ENCODE peak calls at places on chromosomes 13 and 19, in eight cellular contexts. One of them, this sample, is unnamed.

GRCh38 chr19:8423821-8424223 is 10.7 kb downstream of the MARCHF2 start:
- DNase-seq in Daoy: peak
- DNase-seq in EL: peak
- DNase-seq in left cardiac atrium: peak
- DNase-seq in activated naive CD8-positive, alpha-beta T cell treated with anti-CD3 and anti-CD28 coated beads, Interleukin-2, amount 50 U/mL, for 24 hours: no peak
- DNase-seq in SW 1271: peak
- DNase-seq in Kasumi-1: peak
- DNase-seq in CD8-positive, alpha-beta T cell: no peak
- DNase-seq in this sample: peak

GRCh38 chr19:10998045-10998533 is 37.3 kb downstream of the SMARCA4 start:
- DNase-seq in left cardiac atrium: peak
- DNase-seq in CD8-positive, alpha-beta T cell: no peak
- DNase-seq in Kasumi-1: no peak
- DNase-seq in activated naive CD8-positive, alpha-beta T cell treated with anti-CD3 and anti-CD28 coated beads, Interleukin-2, amount 50 U/mL, for 24 hours: no peak
- DNase-seq in EL: no peak
- DNase-seq in SW 1271: no peak
- DNase-seq in Daoy: peak
- DNase-seq in this sample: no peak

GRCh38 chr19:402786-403185 is 6.2 kb downstream of the C2CD4C start:
- DNase-seq in activated naive CD8-positive, alpha-beta T cell treated with anti-CD3 and anti-CD28 coated beads, Interleukin-2, amount 50 U/mL, for 24 hours: no peak
- DNase-seq in Daoy: no peak
- DNase-seq in SW 1271: no peak
- DNase-seq in CD8-positive, alpha-beta T cell: no peak
- DNase-seq in Kasumi-1: no peak
- DNase-seq in EL: no peak
- DNase-seq in left cardiac atrium: no peak
- DNase-seq in this sample: no peak

GRCh38 chr13:27171244-27171829 is at the start of gene USP12:
- DNase-seq in activated naive CD8-positive, alpha-beta T cell treated with anti-CD3 and anti-CD28 coated beads, Interleukin-2, amount 50 U/mL, for 24 hours: peak
- DNase-seq in SW 1271: no peak
- DNase-seq in EL: no peak
- DNase-seq in CD8-positive, alpha-beta T cell: no peak
- DNase-seq in Kasumi-1: no peak
- DNase-seq in Daoy: peak
- DNase-seq in left cardiac atrium: peak
- DNase-seq in this sample: peak

GRCh38 chr13:83449666-83450395 is 432.4 kb downstream of the SLITRK1 start:
- DNase-seq in activated naive CD8-positive, alpha-beta T cell treated with anti-CD3 and anti-CD28 coated beads, Interleukin-2, amount 50 U/mL, for 24 hours: no peak
- DNase-seq in Kasumi-1: no peak
- DNase-seq in CD8-positive, alpha-beta T cell: no peak
- DNase-seq in EL: peak
- DNase-seq in left cardiac atrium: no peak
- DNase-seq in SW 1271: no peak
- DNase-seq in Daoy: no peak
- DNase-seq in this sample: no peak

GRCh38 chr13:73174521-73175010 is 115.8 kb downstream of the KLF5 start:
- DNase-seq in left cardiac atrium: no peak
- DNase-seq in Kasumi-1: no peak
- DNase-seq in SW 1271: no peak
- DNase-seq in CD8-positive, alpha-beta T cell: no peak
- DNase-seq in Daoy: no peak
- DNase-seq in EL: no peak
- DNase-seq in activated naive CD8-positive, alpha-beta T cell treated with anti-CD3 and anti-CD28 coated beads, Interleukin-2, amount 50 U/mL, for 24 hours: no peak
- DNase-seq in this sample: no peak

GRCh38 chr19:53507523-53508442 is 30.2 kb upstream of the ZNF331 start:
- DNase-seq in CD8-positive, alpha-beta T cell: no peak
- DNase-seq in activated naive CD8-positive, alpha-beta T cell treated with anti-CD3 and anti-CD28 coated beads, Interleukin-2, amount 50 U/mL, for 24 hours: no peak
- DNase-seq in Daoy: peak
- DNase-seq in left cardiac atrium: no peak
- DNase-seq in EL: no peak
- DNase-seq in SW 1271: no peak
- DNase-seq in Kasumi-1: no peak
- DNase-seq in this sample: no peak

GRCh38 chr19:18280247-18281081 is 958 bp downstream of the JUND start:
- DNase-seq in Kasumi-1: peak
- DNase-seq in left cardiac atrium: peak
- DNase-seq in CD8-positive, alpha-beta T cell: peak
- DNase-seq in EL: peak
- DNase-seq in activated naive CD8-positive, alpha-beta T cell treated with anti-CD3 and anti-CD28 coated beads, Interleukin-2, amount 50 U/mL, for 24 hours: peak
- DNase-seq in Daoy: peak
- DNase-seq in SW 1271: peak
- DNase-seq in this sample: peak

GRCh38 chr19:4140237-4140711 is 13.2 kb upstream of the CREB3L3 start:
- DNase-seq in activated naive CD8-positive, alpha-beta T cell treated with anti-CD3 and anti-CD28 coated beads, Interleukin-2, amount 50 U/mL, for 24 hours: peak
- DNase-seq in Kasumi-1: peak
- DNase-seq in Daoy: peak
- DNase-seq in EL: peak
- DNase-seq in left cardiac atrium: no peak
- DNase-seq in SW 1271: peak
- DNase-seq in CD8-positive, alpha-beta T cell: no peak
- DNase-seq in this sample: peak

GRCh38 chr19:15464394-15465385 is at the start of gene RASAL3:
- DNase-seq in SW 1271: no peak
- DNase-seq in Kasumi-1: peak
- DNase-seq in activated naive CD8-positive, alpha-beta T cell treated with anti-CD3 and anti-CD28 coated beads, Interleukin-2, amount 50 U/mL, for 24 hours: peak
- DNase-seq in EL: no peak
- DNase-seq in CD8-positive, alpha-beta T cell: peak
- DNase-seq in Daoy: no peak
- DNase-seq in left cardiac atrium: no peak
- DNase-seq in this sample: no peak

GRCh38 chr13:100588350-100589177 is at the start of gene GGACT:
- DNase-seq in SW 1271: peak
- DNase-seq in Daoy: peak
- DNase-seq in CD8-positive, alpha-beta T cell: peak
- DNase-seq in activated naive CD8-positive, alpha-beta T cell treated with anti-CD3 and anti-CD28 coated beads, Interleukin-2, amount 50 U/mL, for 24 hours: peak
- DNase-seq in EL: peak
- DNase-seq in Kasumi-1: peak
- DNase-seq in left cardiac atrium: peak
- DNase-seq in this sample: peak

GRCh38 chr19:58544591-58545285 is 874 bp downstream of the TRIM28 start:
- DNase-seq in activated naive CD8-positive, alpha-beta T cell treated with anti-CD3 and anti-CD28 coated beads, Interleukin-2, amount 50 U/mL, for 24 hours: peak
- DNase-seq in left cardiac atrium: peak
- DNase-seq in SW 1271: no peak
- DNase-seq in EL: no peak
- DNase-seq in CD8-positive, alpha-beta T cell: peak
- DNase-seq in Daoy: peak
- DNase-seq in Kasumi-1: no peak
- DNase-seq in this sample: peak

GRCh38 chr13:42660367-42660965 is 86.5 kb downstream of the TNFSF11 start:
- DNase-seq in CD8-positive, alpha-beta T cell: no peak
- DNase-seq in SW 1271: no peak
- DNase-seq in left cardiac atrium: no peak
- DNase-seq in EL: peak
- DNase-seq in Daoy: no peak
- DNase-seq in Kasumi-1: no peak
- DNase-seq in activated naive CD8-positive, alpha-beta T cell treated with anti-CD3 and anti-CD28 coated beads, Interleukin-2, amount 50 U/mL, for 24 hours: no peak
- DNase-seq in this sample: no peak

GRCh38 chr13:39484506-39485313 is 118.3 kb downstream of the LHFPL6 start:
- DNase-seq in SW 1271: no peak
- DNase-seq in Daoy: peak
- DNase-seq in Kasumi-1: no peak
- DNase-seq in EL: peak
- DNase-seq in left cardiac atrium: no peak
- DNase-seq in activated naive CD8-positive, alpha-beta T cell treated with anti-CD3 and anti-CD28 coated beads, Interleukin-2, amount 50 U/mL, for 24 hours: no peak
- DNase-seq in CD8-positive, alpha-beta T cell: no peak
- DNase-seq in this sample: no peak

GRCh38 chr13:30033681-30034447 is 183.4 kb upstream of the UBL3 start:
- DNase-seq in CD8-positive, alpha-beta T cell: no peak
- DNase-seq in Kasumi-1: peak
- DNase-seq in left cardiac atrium: no peak
- DNase-seq in SW 1271: no peak
- DNase-seq in Daoy: peak
- DNase-seq in EL: peak
- DNase-seq in activated naive CD8-positive, alpha-beta T cell treated with anti-CD3 and anti-CD28 coated beads, Interleukin-2, amount 50 U/mL, for 24 hours: no peak
- DNase-seq in this sample: no peak

GRCh38 chr19:30593975-30594925 is 222.1 kb downstream of the ZNF536 start:
- DNase-seq in activated naive CD8-positive, alpha-beta T cell treated with anti-CD3 and anti-CD28 coated beads, Interleukin-2, amount 50 U/mL, for 24 hours: no peak
- DNase-seq in Kasumi-1: no peak
- DNase-seq in Daoy: no peak
- DNase-seq in CD8-positive, alpha-beta T cell: no peak
- DNase-seq in EL: no peak
- DNase-seq in left cardiac atrium: no peak
- DNase-seq in SW 1271: no peak
- DNase-seq in this sample: no peak

GRCh38 chr13:30743319-30744055 is 8.1 kb downstream of the ALOX5AP start:
- DNase-seq in CD8-positive, alpha-beta T cell: no peak
- DNase-seq in left cardiac atrium: peak
- DNase-seq in Kasumi-1: no peak
- DNase-seq in SW 1271: peak
- DNase-seq in activated naive CD8-positive, alpha-beta T cell treated with anti-CD3 and anti-CD28 coated beads, Interleukin-2, amount 50 U/mL, for 24 hours: no peak
- DNase-seq in Daoy: peak
- DNase-seq in EL: peak
- DNase-seq in this sample: no peak

GRCh38 chr13:37616131-37616530 is 17.6 kb upstream of the POSTN start:
- DNase-seq in Daoy: no peak
- DNase-seq in EL: peak
- DNase-seq in CD8-positive, alpha-beta T cell: no peak
- DNase-seq in activated naive CD8-positive, alpha-beta T cell treated with anti-CD3 and anti-CD28 coated beads, Interleukin-2, amount 50 U/mL, for 24 hours: no peak
- DNase-seq in SW 1271: no peak
- DNase-seq in left cardiac atrium: no peak
- DNase-seq in Kasumi-1: no peak
- DNase-seq in this sample: no peak

GRCh38 chr13:41492432-41493267 is 35.3 kb downstream of the RGCC start:
- DNase-seq in CD8-positive, alpha-beta T cell: no peak
- DNase-seq in activated naive CD8-positive, alpha-beta T cell treated with anti-CD3 and anti-CD28 coated beads, Interleukin-2, amount 50 U/mL, for 24 hours: no peak
- DNase-seq in Daoy: no peak
- DNase-seq in left cardiac atrium: no peak
- DNase-seq in Kasumi-1: peak
- DNase-seq in EL: no peak
- DNase-seq in SW 1271: no peak
- DNase-seq in this sample: no peak